ENCODE peak calls at places on chromosomes 2 and 18, in ten cellular contexts. One of them, this sample, is unnamed.

GRCh38 chr18:73840319-73841065 is 307.1 kb downstream of the FBXO15 start:
- DNase-seq in EL: no peak
- DNase-seq in HAP-1: no peak
- DNase-seq in M059J: no peak
- DNase-seq in mucosa of gallbladder: no peak
- DNase-seq in ovary: no peak
- DNase-seq in BE2C: no peak
- DNase-seq in cardiac fibroblast: no peak
- DNase-seq in germinal center: no peak
- DNase-seq in activated CD4-positive, alpha-beta T cell treated with anti-CD3 and anti-CD28 coated beads, Interleukin-2, amount 50 U/mL, for 24 hours: no peak
- DNase-seq in this sample: no peak

GRCh38 chr2:3601561-3602271 is 6.8 kb downstream of the COLEC11 start:
- DNase-seq in EL: no peak
- DNase-seq in HAP-1: no peak
- DNase-seq in M059J: no peak
- DNase-seq in mucosa of gallbladder: peak; percentile 51
- DNase-seq in ovary: no peak
- DNase-seq in BE2C: no peak
- DNase-seq in cardiac fibroblast: no peak
- DNase-seq in germinal center: no peak
- DNase-seq in activated CD4-positive, alpha-beta T cell treated with anti-CD3 and anti-CD28 coated beads, Interleukin-2, amount 50 U/mL, for 24 hours: no peak
- DNase-seq in this sample: no peak

GRCh38 chr2:110101280-110101844 is 14.3 kb downstream of the MALL start:
- DNase-seq in EL: peak; percentile 100
- DNase-seq in HAP-1: no peak
- DNase-seq in M059J: peak; percentile 100
- DNase-seq in mucosa of gallbladder: peak; percentile 94
- DNase-seq in ovary: peak; percentile 91
- DNase-seq in BE2C: peak; percentile 50
- DNase-seq in cardiac fibroblast: peak; percentile 100
- DNase-seq in germinal center: no peak
- DNase-seq in activated CD4-positive, alpha-beta T cell treated with anti-CD3 and anti-CD28 coated beads, Interleukin-2, amount 50 U/mL, for 24 hours: no peak
- DNase-seq in this sample: no peak

GRCh38 chr2:105329561-105330495 is at the start of gene TGFBRAP1:
- DNase-seq in EL: peak; percentile 55
- DNase-seq in HAP-1: peak; percentile 20
- DNase-seq in M059J: peak; percentile 36
- DNase-seq in mucosa of gallbladder: peak; percentile 28
- DNase-seq in ovary: peak; percentile 57
- DNase-seq in BE2C: peak; percentile 51
- DNase-seq in cardiac fibroblast: peak; percentile 60
- DNase-seq in germinal center: peak; percentile 76
- DNase-seq in activated CD4-positive, alpha-beta T cell treated with anti-CD3 and anti-CD28 coated beads, Interleukin-2, amount 50 U/mL, for 24 hours: peak; percentile 22
- DNase-seq in this sample: peak; percentile 41

GRCh38 chr2:19710230-19710629 is 191.6 kb downstream of the TTC32 start:
- DNase-seq in EL: no peak
- DNase-seq in HAP-1: no peak
- DNase-seq in M059J: no peak
- DNase-seq in mucosa of gallbladder: no peak
- DNase-seq in ovary: no peak
- DNase-seq in BE2C: no peak
- DNase-seq in cardiac fibroblast: no peak
- DNase-seq in germinal center: no peak
- DNase-seq in activated CD4-positive, alpha-beta T cell treated with anti-CD3 and anti-CD28 coated beads, Interleukin-2, amount 50 U/mL, for 24 hours: no peak
- DNase-seq in this sample: no peak

GRCh38 chr2:176084629-176085119 is 912 bp upstream of the EVX2 start:
- DNase-seq in EL: peak; percentile 10
- DNase-seq in HAP-1: no peak
- DNase-seq in M059J: no peak
- DNase-seq in mucosa of gallbladder: no peak
- DNase-seq in ovary: no peak
- DNase-seq in BE2C: no peak
- DNase-seq in cardiac fibroblast: no peak
- DNase-seq in germinal center: no peak
- DNase-seq in activated CD4-positive, alpha-beta T cell treated with anti-CD3 and anti-CD28 coated beads, Interleukin-2, amount 50 U/mL, for 24 hours: no peak
- DNase-seq in this sample: no peak

GRCh38 chr2:97688062-97688827 is 18.7 kb downstream of the C2orf92 start:
- DNase-seq in EL: no peak
- DNase-seq in HAP-1: no peak
- DNase-seq in M059J: peak; percentile 40
- DNase-seq in mucosa of gallbladder: no peak
- DNase-seq in ovary: no peak
- DNase-seq in BE2C: no peak
- DNase-seq in cardiac fibroblast: no peak
- DNase-seq in germinal center: no peak
- DNase-seq in activated CD4-positive, alpha-beta T cell treated with anti-CD3 and anti-CD28 coated beads, Interleukin-2, amount 50 U/mL, for 24 hours: no peak
- DNase-seq in this sample: no peak

GRCh38 chr2:45700407-45701013 is 49.0 kb downstream of the PRKCE start:
- DNase-seq in EL: no peak
- DNase-seq in HAP-1: no peak
- DNase-seq in M059J: no peak
- DNase-seq in mucosa of gallbladder: no peak
- DNase-seq in ovary: no peak
- DNase-seq in BE2C: no peak
- DNase-seq in cardiac fibroblast: no peak
- DNase-seq in germinal center: no peak
- DNase-seq in activated CD4-positive, alpha-beta T cell treated with anti-CD3 and anti-CD28 coated beads, Interleukin-2, amount 50 U/mL, for 24 hours: no peak
- DNase-seq in this sample: no peak

GRCh38 chr2:230829959-230830358 is 34.8 kb upstream of the ITM2C start:
- DNase-seq in EL: no peak
- DNase-seq in HAP-1: no peak
- DNase-seq in M059J: no peak
- DNase-seq in mucosa of gallbladder: no peak
- DNase-seq in ovary: no peak
- DNase-seq in BE2C: no peak
- DNase-seq in cardiac fibroblast: no peak
- DNase-seq in germinal center: no peak
- DNase-seq in activated CD4-positive, alpha-beta T cell treated with anti-CD3 and anti-CD28 coated beads, Interleukin-2, amount 50 U/mL, for 24 hours: no peak
- DNase-seq in this sample: no peak

GRCh38 chr2:200787351-200788128 is 24.2 kb upstream of the BZW1 start:
- DNase-seq in EL: peak; percentile 93
- DNase-seq in HAP-1: no peak
- DNase-seq in M059J: peak; percentile 93
- DNase-seq in mucosa of gallbladder: no peak
- DNase-seq in ovary: no peak
- DNase-seq in BE2C: no peak
- DNase-seq in cardiac fibroblast: peak; percentile 93
- DNase-seq in germinal center: no peak
- DNase-seq in activated CD4-positive, alpha-beta T cell treated with anti-CD3 and anti-CD28 coated beads, Interleukin-2, amount 50 U/mL, for 24 hours: no peak
- DNase-seq in this sample: no peak

GRCh38 chr2:215598376-215598975 is 162.6 kb upstream of the FN1 start:
- DNase-seq in EL: peak; percentile 74
- DNase-seq in HAP-1: no peak
- DNase-seq in M059J: peak; percentile 77
- DNase-seq in mucosa of gallbladder: no peak
- DNase-seq in ovary: no peak
- DNase-seq in BE2C: no peak
- DNase-seq in cardiac fibroblast: no peak
- DNase-seq in germinal center: no peak
- DNase-seq in activated CD4-positive, alpha-beta T cell treated with anti-CD3 and anti-CD28 coated beads, Interleukin-2, amount 50 U/mL, for 24 hours: no peak
- DNase-seq in this sample: no peak